ENCODE peak calls at places on chromosomes 5 and 9, in ten cellular contexts. One of them, this sample, is unnamed.

GRCh38 chr9:18785604-18786003 is 247.4 kb downstream of the SAXO1 start:
- DNase-seq in gastrocnemius medialis: no peak
- DNase-seq in CD4-positive, alpha-beta memory T cell: no peak
- DNase-seq in AG04450: no peak
- DNase-seq in SJCRH30: no peak
- DNase-seq in PC-3: no peak
- DNase-seq in naive thymus-derived CD4-positive, alpha-beta T cell: no peak
- DNase-seq in HCT116: no peak
- DNase-seq in Peyer's patch: no peak
- DNase-seq in cardiac muscle cell: no peak
- DNase-seq in this sample: no peak

GRCh38 chr5:180370861-180371641 is 17.9 kb upstream of the GFPT2 start:
- DNase-seq in gastrocnemius medialis: peak
- DNase-seq in CD4-positive, alpha-beta memory T cell: no peak
- DNase-seq in AG04450: no peak
- DNase-seq in SJCRH30: peak
- DNase-seq in PC-3: no peak
- DNase-seq in naive thymus-derived CD4-positive, alpha-beta T cell: no peak
- DNase-seq in HCT116: no peak
- DNase-seq in Peyer's patch: no peak
- DNase-seq in cardiac muscle cell: no peak
- DNase-seq in this sample: peak

GRCh38 chr5:122924719-122925395 is 79.4 kb downstream of the SNX24 start:
- DNase-seq in gastrocnemius medialis: no peak
- DNase-seq in CD4-positive, alpha-beta memory T cell: no peak
- DNase-seq in AG04450: no peak
- DNase-seq in SJCRH30: no peak
- DNase-seq in PC-3: no peak
- DNase-seq in naive thymus-derived CD4-positive, alpha-beta T cell: no peak
- DNase-seq in HCT116: no peak
- DNase-seq in Peyer's patch: no peak
- DNase-seq in cardiac muscle cell: peak
- DNase-seq in this sample: no peak

GRCh38 chr5:159444441-159445082 is 114.3 kb upstream of the IL12B start:
- DNase-seq in gastrocnemius medialis: no peak
- DNase-seq in CD4-positive, alpha-beta memory T cell: peak
- DNase-seq in AG04450: peak
- DNase-seq in SJCRH30: peak
- DNase-seq in PC-3: peak
- DNase-seq in naive thymus-derived CD4-positive, alpha-beta T cell: peak
- DNase-seq in HCT116: peak
- DNase-seq in Peyer's patch: no peak
- DNase-seq in cardiac muscle cell: peak
- DNase-seq in this sample: peak

GRCh38 chr5:137374110-137374853 is 124.8 kb downstream of the SPOCK1 start:
- DNase-seq in gastrocnemius medialis: no peak
- DNase-seq in CD4-positive, alpha-beta memory T cell: no peak
- DNase-seq in AG04450: no peak
- DNase-seq in SJCRH30: no peak
- DNase-seq in PC-3: peak
- DNase-seq in naive thymus-derived CD4-positive, alpha-beta T cell: no peak
- DNase-seq in HCT116: no peak
- DNase-seq in Peyer's patch: no peak
- DNase-seq in cardiac muscle cell: no peak
- DNase-seq in this sample: no peak

GRCh38 chr5:159208508-159209437 is 580 bp downstream of the RNF145 start:
- DNase-seq in gastrocnemius medialis: peak
- DNase-seq in CD4-positive, alpha-beta memory T cell: peak
- DNase-seq in AG04450: no peak
- DNase-seq in SJCRH30: peak
- DNase-seq in PC-3: no peak
- DNase-seq in naive thymus-derived CD4-positive, alpha-beta T cell: no peak
- DNase-seq in HCT116: no peak
- DNase-seq in Peyer's patch: peak
- DNase-seq in cardiac muscle cell: peak
- DNase-seq in this sample: no peak

GRCh38 chr5:1405539-1406530 is 39.4 kb downstream of the SLC6A3 start:
- DNase-seq in gastrocnemius medialis: no peak
- DNase-seq in CD4-positive, alpha-beta memory T cell: no peak
- DNase-seq in AG04450: no peak
- DNase-seq in SJCRH30: no peak
- DNase-seq in PC-3: no peak
- DNase-seq in naive thymus-derived CD4-positive, alpha-beta T cell: no peak
- DNase-seq in HCT116: no peak
- DNase-seq in Peyer's patch: no peak
- DNase-seq in cardiac muscle cell: no peak
- DNase-seq in this sample: no peak

GRCh38 chr5:163705983-163706771 is 200.8 kb downstream of the MAT2B start:
- DNase-seq in gastrocnemius medialis: no peak
- DNase-seq in CD4-positive, alpha-beta memory T cell: no peak
- DNase-seq in AG04450: peak
- DNase-seq in SJCRH30: no peak
- DNase-seq in PC-3: no peak
- DNase-seq in naive thymus-derived CD4-positive, alpha-beta T cell: no peak
- DNase-seq in HCT116: no peak
- DNase-seq in Peyer's patch: no peak
- DNase-seq in cardiac muscle cell: peak
- DNase-seq in this sample: peak

GRCh38 chr9:114638441-114638840 is 19.2 kb downstream of the TEX53 start:
- DNase-seq in gastrocnemius medialis: no peak
- DNase-seq in CD4-positive, alpha-beta memory T cell: no peak
- DNase-seq in AG04450: no peak
- DNase-seq in SJCRH30: no peak
- DNase-seq in PC-3: no peak
- DNase-seq in naive thymus-derived CD4-positive, alpha-beta T cell: no peak
- DNase-seq in HCT116: no peak
- DNase-seq in Peyer's patch: no peak
- DNase-seq in cardiac muscle cell: no peak
- DNase-seq in this sample: no peak

GRCh38 chr5:168607946-168608345 is 28.8 kb upstream of the PANK3 start:
- DNase-seq in gastrocnemius medialis: no peak
- DNase-seq in CD4-positive, alpha-beta memory T cell: no peak
- DNase-seq in AG04450: no peak
- DNase-seq in SJCRH30: no peak
- DNase-seq in PC-3: no peak
- DNase-seq in naive thymus-derived CD4-positive, alpha-beta T cell: no peak
- DNase-seq in HCT116: no peak
- DNase-seq in Peyer's patch: no peak
- DNase-seq in cardiac muscle cell: no peak
- DNase-seq in this sample: no peak

GRCh38 chr5:125198270-125198974 is 452.0 kb upstream of the ZNF608 start:
- DNase-seq in gastrocnemius medialis: peak
- DNase-seq in CD4-positive, alpha-beta memory T cell: no peak
- DNase-seq in AG04450: peak
- DNase-seq in SJCRH30: peak
- DNase-seq in PC-3: no peak
- DNase-seq in naive thymus-derived CD4-positive, alpha-beta T cell: no peak
- DNase-seq in HCT116: no peak
- DNase-seq in Peyer's patch: peak
- DNase-seq in cardiac muscle cell: peak
- DNase-seq in this sample: peak

GRCh38 chr5:5421149-5421960 is 1.1 kb upstream of the ICE1 start:
- DNase-seq in gastrocnemius medialis: no peak
- DNase-seq in CD4-positive, alpha-beta memory T cell: peak
- DNase-seq in AG04450: no peak
- DNase-seq in SJCRH30: peak
- DNase-seq in PC-3: no peak
- DNase-seq in naive thymus-derived CD4-positive, alpha-beta T cell: peak
- DNase-seq in HCT116: no peak
- DNase-seq in Peyer's patch: no peak
- DNase-seq in cardiac muscle cell: peak
- DNase-seq in this sample: no peak

GRCh38 chr9:117782931-117783788 is 79.0 kb downstream of the TLR4 start:
- DNase-seq in gastrocnemius medialis: peak
- DNase-seq in CD4-positive, alpha-beta memory T cell: peak
- DNase-seq in AG04450: no peak
- DNase-seq in SJCRH30: peak
- DNase-seq in PC-3: peak
- DNase-seq in naive thymus-derived CD4-positive, alpha-beta T cell: peak
- DNase-seq in HCT116: no peak
- DNase-seq in Peyer's patch: peak
- DNase-seq in cardiac muscle cell: peak
- DNase-seq in this sample: peak

GRCh38 chr5:124979174-124979573 is 232.7 kb upstream of the ZNF608 start:
- DNase-seq in gastrocnemius medialis: no peak
- DNase-seq in CD4-positive, alpha-beta memory T cell: no peak
- DNase-seq in AG04450: no peak
- DNase-seq in SJCRH30: no peak
- DNase-seq in PC-3: peak
- DNase-seq in naive thymus-derived CD4-positive, alpha-beta T cell: no peak
- DNase-seq in HCT116: no peak
- DNase-seq in Peyer's patch: no peak
- DNase-seq in cardiac muscle cell: no peak
- DNase-seq in this sample: no peak

GRCh38 chr5:81779125-81779934 is 28.4 kb upstream of the SSBP2 start:
- DNase-seq in gastrocnemius medialis: peak
- DNase-seq in CD4-positive, alpha-beta memory T cell: peak
- DNase-seq in AG04450: no peak
- DNase-seq in SJCRH30: no peak
- DNase-seq in PC-3: peak
- DNase-seq in naive thymus-derived CD4-positive, alpha-beta T cell: peak
- DNase-seq in HCT116: no peak
- DNase-seq in Peyer's patch: peak
- DNase-seq in cardiac muscle cell: peak
- DNase-seq in this sample: peak

GRCh38 chr5:63164838-63165237 is 586.2 kb downstream of the LRRC70 start:
- DNase-seq in gastrocnemius medialis: no peak
- DNase-seq in CD4-positive, alpha-beta memory T cell: no peak
- DNase-seq in AG04450: no peak
- DNase-seq in SJCRH30: no peak
- DNase-seq in PC-3: no peak
- DNase-seq in naive thymus-derived CD4-positive, alpha-beta T cell: no peak
- DNase-seq in HCT116: no peak
- DNase-seq in Peyer's patch: no peak
- DNase-seq in cardiac muscle cell: no peak
- DNase-seq in this sample: no peak

GRCh38 chr5:5293029-5293428 is 129.4 kb upstream of the ICE1 start:
- DNase-seq in gastrocnemius medialis: no peak
- DNase-seq in CD4-positive, alpha-beta memory T cell: no peak
- DNase-seq in AG04450: no peak
- DNase-seq in SJCRH30: no peak
- DNase-seq in PC-3: no peak
- DNase-seq in naive thymus-derived CD4-positive, alpha-beta T cell: no peak
- DNase-seq in HCT116: no peak
- DNase-seq in Peyer's patch: no peak
- DNase-seq in cardiac muscle cell: no peak
- DNase-seq in this sample: no peak

GRCh38 chr5:88979717-88980116 is 96.7 kb upstream of the MEF2C start:
- DNase-seq in gastrocnemius medialis: no peak
- DNase-seq in CD4-positive, alpha-beta memory T cell: no peak
- DNase-seq in AG04450: no peak
- DNase-seq in SJCRH30: no peak
- DNase-seq in PC-3: no peak
- DNase-seq in naive thymus-derived CD4-positive, alpha-beta T cell: no peak
- DNase-seq in HCT116: no peak
- DNase-seq in Peyer's patch: no peak
- DNase-seq in cardiac muscle cell: no peak
- DNase-seq in this sample: no peak

GRCh38 chr5:69042500-69042899 is 51.3 kb upstream of the SLC30A5 start:
- DNase-seq in gastrocnemius medialis: no peak
- DNase-seq in CD4-positive, alpha-beta memory T cell: no peak
- DNase-seq in AG04450: no peak
- DNase-seq in SJCRH30: no peak
- DNase-seq in PC-3: no peak
- DNase-seq in naive thymus-derived CD4-positive, alpha-beta T cell: no peak
- DNase-seq in HCT116: peak
- DNase-seq in Peyer's patch: no peak
- DNase-seq in cardiac muscle cell: no peak
- DNase-seq in this sample: no peak
- H3K4me3 ChIP-seq in gastrocnemius medialis: no peak
- H3K4me3 ChIP-seq in CD4-positive, alpha-beta memory T cell: no peak
- H3K4me3 ChIP-seq in AG04450: no peak
- H3K4me3 ChIP-seq in SJCRH30: peak
- H3K4me3 ChIP-seq in PC-3: no peak
- H3K4me3 ChIP-seq in naive thymus-derived CD4-positive, alpha-beta T cell: no peak
- H3K4me3 ChIP-seq in HCT116: no peak
- H3K4me3 ChIP-seq in Peyer's patch: no peak
- H3K4me3 ChIP-seq in cardiac muscle cell: no peak
- H3K4me3 ChIP-seq in this sample: no peak

DNA sequence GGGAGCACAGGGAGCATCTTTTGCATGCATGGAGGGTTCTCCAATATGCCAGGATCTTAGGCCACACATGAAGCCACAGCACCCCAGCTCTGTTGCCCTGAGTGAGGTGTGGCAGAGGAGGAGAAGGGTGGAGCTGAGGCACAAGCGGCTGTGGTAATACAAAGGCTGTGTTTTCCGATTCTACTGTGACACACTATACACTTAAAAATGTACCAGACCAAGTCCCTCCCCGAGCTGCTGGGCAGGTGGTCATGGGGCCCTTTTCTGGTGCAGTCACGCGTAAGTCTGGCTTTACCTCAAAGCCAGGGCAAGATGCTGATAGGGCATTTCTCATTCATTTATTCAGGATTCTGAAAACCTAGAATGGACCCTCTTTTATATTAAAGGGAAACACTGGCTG is 3.7 kb downstream of the ADGRV1 start:
- DNase-seq in gastrocnemius medialis: no peak
- DNase-seq in CD4-positive, alpha-beta memory T cell: no peak
- DNase-seq in AG04450: no peak
- DNase-seq in SJCRH30: peak
- DNase-seq in PC-3: no peak
- DNase-seq in naive thymus-derived CD4-positive, alpha-beta T cell: no peak
- DNase-seq in HCT116: no peak
- DNase-seq in Peyer's patch: no peak
- DNase-seq in cardiac muscle cell: no peak
- DNase-seq in this sample: no peak
- H3K4me3 ChIP-seq in gastrocnemius medialis: no peak
- H3K4me3 ChIP-seq in CD4-positive, alpha-beta memory T cell: no peak
- H3K4me3 ChIP-seq in AG04450: no peak
- H3K4me3 ChIP-seq in SJCRH30: no peak
- H3K4me3 ChIP-seq in PC-3: peak
- H3K4me3 ChIP-seq in naive thymus-derived CD4-positive, alpha-beta T cell: no peak
- H3K4me3 ChIP-seq in HCT116: no peak
- H3K4me3 ChIP-seq in Peyer's patch: no peak
- H3K4me3 ChIP-seq in cardiac muscle cell: no peak
- H3K4me3 ChIP-seq in this sample: no peak

GRCh38 chr9:108272350-108272899 is 583.4 kb downstream of the ACTL7B start:
- DNase-seq in gastrocnemius medialis: peak
- DNase-seq in CD4-positive, alpha-beta memory T cell: no peak
- DNase-seq in AG04450: peak
- DNase-seq in SJCRH30: peak
- DNase-seq in PC-3: peak
- DNase-seq in naive thymus-derived CD4-positive, alpha-beta T cell: no peak
- DNase-seq in HCT116: peak
- DNase-seq in Peyer's patch: peak
- DNase-seq in cardiac muscle cell: peak
- DNase-seq in this sample: peak
- H3K4me3 ChIP-seq in gastrocnemius medialis: peak
- H3K4me3 ChIP-seq in CD4-positive, alpha-beta memory T cell: no peak
- H3K4me3 ChIP-seq in AG04450: peak
- H3K4me3 ChIP-seq in SJCRH30: peak
- H3K4me3 ChIP-seq in PC-3: peak
- H3K4me3 ChIP-seq in naive thymus-derived CD4-positive, alpha-beta T cell: no peak
- H3K4me3 ChIP-seq in HCT116: no peak
- H3K4me3 ChIP-seq in Peyer's patch: no peak
- H3K4me3 ChIP-seq in cardiac muscle cell: no peak
- H3K4me3 ChIP-seq in this sample: no peak

DNA sequence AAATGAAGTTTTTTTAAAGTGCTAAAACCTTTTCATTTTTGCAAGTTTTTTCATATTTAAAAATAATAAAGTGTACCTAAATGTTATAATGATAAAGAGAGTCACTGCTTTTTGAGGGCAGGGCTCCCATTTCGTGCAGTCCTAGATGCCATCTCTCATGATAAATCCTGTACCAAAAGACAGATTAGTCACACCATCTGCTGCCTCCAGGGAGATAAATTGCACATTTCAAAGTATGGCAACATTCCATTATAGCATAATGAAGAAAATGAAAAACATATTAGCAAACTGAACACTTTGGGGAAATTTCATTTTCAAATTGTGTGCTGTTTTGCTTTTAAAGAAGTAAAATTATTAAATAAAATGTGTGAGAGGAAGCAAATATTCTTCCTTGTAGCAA is 257.2 kb downstream of the KIAA0825 start:
- DNase-seq in gastrocnemius medialis: no peak
- DNase-seq in CD4-positive, alpha-beta memory T cell: no peak
- DNase-seq in AG04450: no peak
- DNase-seq in SJCRH30: no peak
- DNase-seq in PC-3: no peak
- DNase-seq in naive thymus-derived CD4-positive, alpha-beta T cell: no peak
- DNase-seq in HCT116: no peak
- DNase-seq in Peyer's patch: no peak
- DNase-seq in cardiac muscle cell: peak
- DNase-seq in this sample: peak
- H3K4me3 ChIP-seq in gastrocnemius medialis: no peak
- H3K4me3 ChIP-seq in CD4-positive, alpha-beta memory T cell: no peak
- H3K4me3 ChIP-seq in AG04450: no peak
- H3K4me3 ChIP-seq in SJCRH30: no peak
- H3K4me3 ChIP-seq in PC-3: no peak
- H3K4me3 ChIP-seq in naive thymus-derived CD4-positive, alpha-beta T cell: no peak
- H3K4me3 ChIP-seq in HCT116: no peak
- H3K4me3 ChIP-seq in Peyer's patch: no peak
- H3K4me3 ChIP-seq in cardiac muscle cell: no peak
- H3K4me3 ChIP-seq in this sample: no peak